ENCODE peak calls at places on chromosomes 6 and 20, in five cellular contexts. T, Q, Y, J and R are unnamed samples. For H3K4me1, the result is how much of the 10 kb centered on the place peaks cover.

GRCh38 chr6:79524065-79524464 is 13.2 kb downstream of the LCA5 start:
- DNase-seq in T (no peak), Q (no peak), Y (no peak), J (no peak), R (no peak)

GRCh38 chr6:37653933-37654565 is 43.6 kb downstream of the MDGA1 start:
- DNase-seq in T (peak), Q (peak), Y (no peak), J (peak), R (peak)

GRCh38 chr20:31758521-31758920 is 19.4 kb downstream of the TPX2 start:
- DNase-seq in T (no peak), Q (no peak), Y (no peak), J (no peak), R (no peak)

GRCh38 chr6:2081155-2082138 is 164.0 kb downstream of the GMDS start:
- DNase-seq in T (no peak), Q (no peak), Y (no peak), J (no peak), R (no peak)

GRCh38 chr6:137095093-137095492 is 50.3 kb upstream of the IL20RA start:
- DNase-seq in T (no peak), Q (no peak), Y (no peak), J (no peak), R (no peak)

GRCh38 chr6:126170433-126170832 is 169.5 kb upstream of the CENPW start:
- DNase-seq in T (no peak), Q (no peak), Y (no peak), J (no peak), R (no peak)

GRCh38 chr20:43190332-43190953 is 737 bp upstream of the PTPRT start:
- DNase-seq in T (no peak), Q (peak), Y (no peak), J (no peak), R (no peak)

GRCh38 chr6:129621252-129621651 is 88.7 kb downstream of the ARHGAP18 start:
- DNase-seq in T (peak), Q (no peak), Y (no peak), J (no peak), R (peak)

GRCh38 chr6:118283759-118284158 is 264.3 kb upstream of the PLN start:
- DNase-seq in T (peak), Q (peak), Y (no peak), J (peak), R (peak)

GRCh38 chr6:111711476-111711875 is 105.8 kb upstream of the TRAF3IP2 start:
- DNase-seq in T (no peak), Q (peak), Y (peak), J (peak), R (peak)

GRCh38 chr20:64103871-64104666 is 3.3 kb downstream of the NPBWR2 start:
- DNase-seq in T (no peak), Q (no peak), Y (peak), J (no peak), R (peak)

GRCh38 chr6:155224031-155224451 is 39.8 kb upstream of the CLDN20 start:
- DNase-seq in T (no peak), Q (no peak), Y (no peak), J (peak), R (no peak)

GRCh38 chr6:167968091-167968490 is 29.4 kb upstream of the KIF25 start:
- DNase-seq in T (peak), Q (peak), Y (no peak), J (peak), R (peak)

GRCh38 chr6:159075506-159076100 is 30.8 kb upstream of the TAGAP start:
- DNase-seq in T (no peak), Q (no peak), Y (no peak), J (no peak), R (no peak)
- H3K4me1 ChIP-seq in T (under half), Q (under half), Y (under half), J (under half), R (under half)

GRCh38 chr20:10557685-10558084 is 116.1 kb downstream of the JAG1 start:
- DNase-seq in T (peak), Q (no peak), Y (no peak), J (no peak), R (no peak)
- H3K4me1 ChIP-seq in T (under half), Q (under half), Y (under half), J (under half), R (under half)

GRCh38 chr6:139711714-139712585 is 337.5 kb upstream of the CITED2 start:
- DNase-seq in T (no peak), Q (no peak), Y (no peak), J (peak), R (no peak)
- H3K4me1 ChIP-seq in T (under half), Q (under half), Y (under half), J (half or more), R (under half)

DNA sequence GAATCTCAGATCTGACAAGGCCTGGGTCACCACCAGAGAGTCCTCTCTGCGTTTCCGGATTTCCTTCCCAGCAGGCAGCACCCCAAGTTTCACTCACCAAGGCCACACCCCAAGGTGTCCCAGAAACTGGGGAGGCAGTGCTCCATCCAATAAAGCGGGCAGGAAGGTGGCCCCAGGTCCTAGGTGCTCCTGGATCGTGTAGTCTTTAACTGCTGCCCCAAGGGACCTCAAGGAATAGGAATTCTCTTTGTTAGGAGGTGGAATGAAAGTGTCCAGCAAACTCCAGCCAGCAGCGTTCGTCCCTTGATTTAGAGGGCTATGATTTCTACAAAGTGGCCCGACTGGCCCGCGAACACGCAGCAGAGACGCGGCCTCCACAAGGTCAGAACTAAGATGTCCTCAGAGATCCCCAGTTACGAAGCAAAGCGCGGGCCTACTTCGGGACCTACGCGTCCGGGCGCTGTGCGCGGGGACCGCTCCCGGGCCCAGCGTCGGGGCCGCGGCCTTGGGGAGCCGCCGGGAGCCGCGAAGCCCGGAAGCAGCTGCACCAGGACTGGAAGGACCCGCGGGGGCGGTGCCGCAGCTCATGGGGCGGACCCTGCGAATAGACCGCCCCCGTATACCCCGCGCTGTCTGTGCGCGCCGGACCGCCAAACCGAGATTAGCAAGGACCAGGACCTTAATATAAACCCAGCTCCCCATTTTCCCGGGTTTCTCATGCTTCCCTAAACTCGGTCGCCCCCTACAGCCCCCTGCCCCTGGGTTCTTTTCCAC is at the start of gene C6orf47:
- DNase-seq in T (peak), Q (peak), Y (peak), J (peak), R (peak)
- H3K4me1 ChIP-seq in T (half or more), Q (under half), Y (half or more), J (under half), R (under half)

DNA sequence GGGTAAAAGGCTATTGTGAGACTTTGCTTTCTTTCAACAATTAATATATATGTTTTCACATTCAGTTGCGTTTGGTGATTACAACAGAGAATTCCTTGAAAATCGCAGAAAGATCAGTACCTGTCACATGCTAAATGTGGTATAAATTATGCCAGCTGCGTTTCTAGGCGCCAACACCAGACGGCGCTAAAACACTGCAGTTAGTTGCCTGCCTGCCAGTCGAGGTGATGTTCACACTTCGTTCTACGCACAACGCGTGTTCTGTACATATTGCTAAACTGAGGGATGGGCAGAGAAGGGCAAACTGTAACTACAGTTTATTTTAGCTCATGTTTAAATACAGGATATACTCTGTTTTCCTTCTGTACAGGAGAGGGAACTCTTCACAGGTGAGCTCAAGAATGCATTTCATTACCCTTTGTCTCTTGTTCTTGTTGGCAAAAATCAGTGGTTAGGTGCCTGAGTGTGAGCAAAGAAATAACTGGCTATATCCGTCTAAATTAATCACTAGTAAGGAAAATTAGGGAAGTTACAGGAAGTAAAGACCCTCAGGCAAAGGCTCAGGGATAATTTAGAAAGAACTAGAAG is 100.1 kb upstream of the RGS17 start:
- DNase-seq in T (peak), Q (peak), Y (peak), J (peak), R (peak)
- H3K4me1 ChIP-seq in T (under half), Q (under half), Y (under half), J (under half), R (under half)